ENCODE peak calls at places on chromosome 2, in four cellular contexts. R is BE2C; B is stimulated activated CD4-positive, alpha-beta T cell treated with anti-CD3 and anti-CD28 coated beads, Interleukin-4, amount 100 ng/mL, for 48 hours; Z is mesenteric fat pad. X is an unnamed sample.

GRCh38 chr2:99879481-99879880 is 262.9 kb downstream of the AFF3 start:
- DNase-seq in R (no peak), B (no peak), Z (no peak), X (no peak)

GRCh38 chr2:120239488-120240287 is 13.0 kb upstream of the RALB start:
- DNase-seq in R (no peak), B (no peak), Z (no peak), X (peak)

GRCh38 chr2:182301093-182301492 is 125.7 kb downstream of the PDE1A start:
- DNase-seq in R (no peak), B (no peak), Z (no peak), X (no peak)

GRCh38 chr2:178806543-178806942 is 680 bp downstream of the TTN start:
- DNase-seq in R (no peak), B (no peak), Z (no peak), X (no peak)

GRCh38 chr2:142803158-142803557 is 74.3 kb upstream of the KYNU start:
- DNase-seq in R (no peak), B (no peak), Z (no peak), X (no peak)

GRCh38 chr2:225584821-225585220 is 185.3 kb downstream of the NYAP2 start:
- DNase-seq in R (no peak), B (no peak), Z (no peak), X (no peak)

GRCh38 chr2:25980076-25980887 is 2.0 kb downstream of the KIF3C start:
- DNase-seq in R (no peak), B (no peak), Z (no peak), X (no peak)

GRCh38 chr2:9212661-9213411 is 6.2 kb downstream of the ASAP2 start:
- DNase-seq in R (no peak), B (no peak), Z (no peak), X (no peak)

GRCh38 chr2:234483568-234484251 is 13.2 kb downstream of the ARL4C start:
- DNase-seq in R (no peak), B (peak), Z (no peak), X (no peak)

GRCh38 chr2:100011272-100011711 is 131.1 kb downstream of the AFF3 start:
- DNase-seq in R (no peak), B (no peak), Z (no peak), X (no peak)

GRCh38 chr2:37632310-37632709 is 39.1 kb downstream of the CDC42EP3 start:
- DNase-seq in R (no peak), B (no peak), Z (no peak), X (no peak)

X was measured in left ventricle myocardium inferior.